ENCODE peak calls at places on chromosomes 3 and 15, in four cellular contexts. One of them, this sample, is unnamed.

GRCh38 chr3:13711911-13712650 is 163.2 kb downstream of the FBLN2 start:
- DNase-seq in GM12892: no peak
- DNase-seq in activated CD8-positive, alpha-beta memory T cell treated with anti-CD3 and anti-CD28 coated beads for 24 hours: peak; percentile 32
- DNase-seq in osteocyte: peak; percentile 70
- DNase-seq in this sample: no peak

GRCh38 chr3:124688580-124689454 is 41.4 kb upstream of the UMPS start:
- DNase-seq in activated CD8-positive, alpha-beta memory T cell treated with anti-CD3 and anti-CD28 coated beads for 24 hours: peak; percentile 86
- DNase-seq in osteocyte: peak; percentile 89
- DNase-seq in GM12892: peak; percentile 44
- DNase-seq in this sample: peak; percentile 85

GRCh38 chr3:179113903-179114302 is 34.3 kb upstream of the PIK3CA start:
- DNase-seq in GM12892: no peak
- DNase-seq in activated CD8-positive, alpha-beta memory T cell treated with anti-CD3 and anti-CD28 coated beads for 24 hours: no peak
- DNase-seq in osteocyte: no peak
- DNase-seq in this sample: no peak

GRCh38 chr3:147397155-147397888 is 9.0 kb downstream of the ZIC4 start:
- DNase-seq in activated CD8-positive, alpha-beta memory T cell treated with anti-CD3 and anti-CD28 coated beads for 24 hours: peak; percentile 28
- DNase-seq in GM12892: no peak
- DNase-seq in osteocyte: no peak
- DNase-seq in this sample: no peak

GRCh38 chr3:14377838-14378169 is 24.6 kb upstream of the SLC6A6 start:
- DNase-seq in activated CD8-positive, alpha-beta memory T cell treated with anti-CD3 and anti-CD28 coated beads for 24 hours: peak; percentile 64
- DNase-seq in GM12892: no peak
- DNase-seq in osteocyte: no peak
- DNase-seq in this sample: no peak

GRCh38 chr3:44647771-44648170 is 761 bp upstream of the ZNF35 start:
- DNase-seq in GM12892: no peak
- DNase-seq in activated CD8-positive, alpha-beta memory T cell treated with anti-CD3 and anti-CD28 coated beads for 24 hours: no peak
- DNase-seq in osteocyte: no peak
- DNase-seq in this sample: no peak

GRCh38 chr3:184185461-184186183 is 377 bp upstream of the ABCF3 start:
- DNase-seq in GM12892: peak; percentile 97
- DNase-seq in osteocyte: peak; percentile 100
- DNase-seq in activated CD8-positive, alpha-beta memory T cell treated with anti-CD3 and anti-CD28 coated beads for 24 hours: peak; percentile 99
- DNase-seq in this sample: peak; percentile 100

GRCh38 chr3:169966951-169967915 is 626 bp downstream of the SEC62 start:
- DNase-seq in osteocyte: peak; percentile 85
- DNase-seq in activated CD8-positive, alpha-beta memory T cell treated with anti-CD3 and anti-CD28 coated beads for 24 hours: no peak
- DNase-seq in GM12892: peak; percentile 38
- DNase-seq in this sample: peak; percentile 69

GRCh38 chr15:62933388-62933787 is 109.2 kb upstream of the TPM1 start:
- DNase-seq in GM12892: no peak
- DNase-seq in activated CD8-positive, alpha-beta memory T cell treated with anti-CD3 and anti-CD28 coated beads for 24 hours: no peak
- DNase-seq in osteocyte: no peak
- DNase-seq in this sample: no peak

GRCh38 chr3:14680716-14681115 is 5.8 kb downstream of the C3orf20 start:
- DNase-seq in GM12892: no peak
- DNase-seq in osteocyte: no peak
- DNase-seq in activated CD8-positive, alpha-beta memory T cell treated with anti-CD3 and anti-CD28 coated beads for 24 hours: no peak
- DNase-seq in this sample: no peak

GRCh38 chr15:51030649-51031316 is 63.9 kb downstream of the TNFAIP8L3 start:
- DNase-seq in GM12892: no peak
- DNase-seq in osteocyte: no peak
- DNase-seq in activated CD8-positive, alpha-beta memory T cell treated with anti-CD3 and anti-CD28 coated beads for 24 hours: no peak
- DNase-seq in this sample: no peak

GRCh38 chr15:58407366-58407765 is 24.4 kb upstream of the LIPC start:
- DNase-seq in activated CD8-positive, alpha-beta memory T cell treated with anti-CD3 and anti-CD28 coated beads for 24 hours: no peak
- DNase-seq in GM12892: no peak
- DNase-seq in osteocyte: no peak
- DNase-seq in this sample: no peak

GRCh38 chr3:77303943-77304778 is 264.3 kb downstream of the ROBO2 start:
- DNase-seq in osteocyte: no peak
- DNase-seq in GM12892: no peak
- DNase-seq in activated CD8-positive, alpha-beta memory T cell treated with anti-CD3 and anti-CD28 coated beads for 24 hours: no peak
- DNase-seq in this sample: no peak

GRCh38 chr15:71788646-71789579 is 21.4 kb upstream of the NR2E3 start:
- DNase-seq in activated CD8-positive, alpha-beta memory T cell treated with anti-CD3 and anti-CD28 coated beads for 24 hours: no peak
- DNase-seq in osteocyte: no peak
- DNase-seq in GM12892: no peak
- DNase-seq in this sample: no peak